ENCODE peak calls at places on chromosomes 16 and 17, in six cellular contexts. One of them, this sample, is unnamed.

GRCh38 chr17:50661795-50662391 is 27.2 kb downstream of the ABCC3 start:
- DNase-seq in IMR-90: peak; percentile 93
- DNase-seq in AG04450: peak; percentile 64
- DNase-seq in adrenal gland: peak; percentile 81
- DNase-seq in cardiac muscle cell: peak; percentile 84
- DNase-seq in mammary epithelial cell: peak; percentile 93
- DNase-seq in this sample: peak; percentile 34

GRCh38 chr17:73045722-73046121 is 46.8 kb downstream of the SLC39A11 start:
- DNase-seq in IMR-90: no peak
- DNase-seq in AG04450: no peak
- DNase-seq in adrenal gland: no peak
- DNase-seq in cardiac muscle cell: no peak
- DNase-seq in mammary epithelial cell: no peak
- DNase-seq in this sample: no peak

GRCh38 chr16:76190059-76190458 is 87.1 kb upstream of the CNTNAP4 start:
- DNase-seq in IMR-90: no peak
- DNase-seq in AG04450: no peak
- DNase-seq in adrenal gland: no peak
- DNase-seq in cardiac muscle cell: no peak
- DNase-seq in mammary epithelial cell: no peak
- DNase-seq in this sample: no peak

GRCh38 chr17:78010759-78011158 is 52.3 kb downstream of the TNRC6C start:
- DNase-seq in IMR-90: no peak
- DNase-seq in AG04450: no peak
- DNase-seq in adrenal gland: no peak
- DNase-seq in cardiac muscle cell: no peak
- DNase-seq in mammary epithelial cell: no peak
- DNase-seq in this sample: no peak

GRCh38 chr16:72588554-72588953 is 416.6 kb upstream of the PMFBP1 start:
- DNase-seq in IMR-90: peak; percentile 1
- DNase-seq in AG04450: no peak
- DNase-seq in adrenal gland: no peak
- DNase-seq in cardiac muscle cell: no peak
- DNase-seq in mammary epithelial cell: no peak
- DNase-seq in this sample: no peak

GRCh38 chr16:57141822-57142631 is 43.8 kb downstream of the PSME3IP1 start:
- DNase-seq in IMR-90: no peak
- DNase-seq in AG04450: no peak
- DNase-seq in adrenal gland: no peak
- DNase-seq in cardiac muscle cell: no peak
- DNase-seq in mammary epithelial cell: no peak
- DNase-seq in this sample: no peak

GRCh38 chr17:73652886-73653480 is 8.7 kb upstream of the SDK2 start:
- DNase-seq in IMR-90: no peak
- DNase-seq in AG04450: no peak
- DNase-seq in adrenal gland: no peak
- DNase-seq in cardiac muscle cell: no peak
- DNase-seq in mammary epithelial cell: no peak
- DNase-seq in this sample: no peak

GRCh38 chr17:64778367-64779290 is 116.5 kb upstream of the SMURF2 start:
- DNase-seq in IMR-90: no peak
- DNase-seq in AG04450: no peak
- DNase-seq in adrenal gland: no peak
- DNase-seq in cardiac muscle cell: peak; percentile 24
- DNase-seq in mammary epithelial cell: no peak
- DNase-seq in this sample: peak; percentile 33

GRCh38 chr16:29674188-29674587 is 4.8 kb upstream of the QPRT start:
- DNase-seq in IMR-90: peak; percentile 40
- DNase-seq in AG04450: no peak
- DNase-seq in adrenal gland: peak; percentile 49
- DNase-seq in cardiac muscle cell: peak; percentile 88
- DNase-seq in mammary epithelial cell: no peak
- DNase-seq in this sample: peak; percentile 94

GRCh38 chr16:46689492-46690280 is at the start of gene ORC6:
- DNase-seq in IMR-90: peak; percentile 95
- DNase-seq in AG04450: peak; percentile 89
- DNase-seq in adrenal gland: peak; percentile 97
- DNase-seq in cardiac muscle cell: peak; percentile 98
- DNase-seq in mammary epithelial cell: peak; percentile 95
- DNase-seq in this sample: peak; percentile 100

GRCh38 chr16:46688101-46688656 is 799 bp downstream of the VPS35 start:
- DNase-seq in IMR-90: peak; percentile 20
- DNase-seq in AG04450: no peak
- DNase-seq in adrenal gland: no peak
- DNase-seq in cardiac muscle cell: peak; percentile 30
- DNase-seq in mammary epithelial cell: peak; percentile 76
- DNase-seq in this sample: peak; percentile 55

GRCh38 chr16:46688657-46689491 is at the start of gene VPS35:
- DNase-seq in IMR-90: peak; percentile 98
- DNase-seq in AG04450: peak; percentile 97
- DNase-seq in adrenal gland: peak; percentile 100
- DNase-seq in cardiac muscle cell: peak; percentile 99
- DNase-seq in mammary epithelial cell: peak; percentile 98
- DNase-seq in this sample: peak; percentile 100

GRCh38 chr16:46691720-46692119 is 2.3 kb downstream of the ORC6 start:
- DNase-seq in IMR-90: peak; percentile 24
- DNase-seq in AG04450: no peak
- DNase-seq in adrenal gland: no peak
- DNase-seq in cardiac muscle cell: peak; percentile 55
- DNase-seq in mammary epithelial cell: no peak
- DNase-seq in this sample: no peak

GRCh38 chr16:46690281-46691178 is 1.1 kb downstream of the ORC6 start:
- DNase-seq in IMR-90: peak; percentile 40
- DNase-seq in AG04450: no peak
- DNase-seq in adrenal gland: no peak
- DNase-seq in cardiac muscle cell: peak; percentile 51
- DNase-seq in mammary epithelial cell: no peak
- DNase-seq in this sample: peak; percentile 62
- TF ChIP-seq CTCF in IMR-90: no peak
- TF ChIP-seq CTCF in AG04450: no peak
- TF ChIP-seq CTCF in adrenal gland: no peak
- TF ChIP-seq CTCF in cardiac muscle cell: no peak
- TF ChIP-seq CTCF in mammary epithelial cell: no peak
- TF ChIP-seq CTCF in this sample: no peak

DNA sequence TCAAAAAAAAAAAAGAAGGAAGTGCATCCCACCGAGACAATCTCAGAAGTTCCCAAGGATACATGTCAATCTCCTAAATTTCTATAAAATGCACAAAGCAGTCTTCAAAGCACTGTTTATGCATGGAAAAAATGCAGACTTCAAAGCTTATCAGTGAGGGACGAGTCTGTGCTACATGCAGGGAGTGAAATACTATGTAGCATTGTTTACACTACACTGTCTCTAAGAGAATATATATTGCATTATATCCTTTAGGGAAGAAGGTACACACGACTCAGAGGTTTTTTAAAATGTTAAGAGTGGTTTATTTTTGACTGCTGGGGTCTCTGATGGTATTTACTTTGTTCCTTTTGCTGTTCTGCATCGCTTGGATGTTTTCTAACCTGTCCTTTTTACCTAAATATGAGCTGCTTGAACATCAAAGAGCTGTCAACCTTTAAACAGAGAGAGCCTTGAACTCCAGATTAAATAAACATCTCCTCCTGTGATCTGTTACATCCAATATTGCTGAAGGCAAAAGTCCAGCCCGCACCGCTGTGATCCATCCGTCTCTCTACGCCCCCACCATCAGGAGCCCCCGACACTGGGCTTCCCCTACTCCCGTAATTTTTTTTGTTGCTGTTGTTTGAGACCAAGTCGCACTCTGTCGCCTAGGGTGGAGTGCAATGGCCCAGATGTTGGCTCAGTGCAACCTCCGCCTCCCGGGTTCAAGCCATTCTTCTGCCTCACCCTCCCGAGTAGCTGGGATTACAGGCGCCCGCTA is 1.4 kb downstream of the FBXO31 start:
- DNase-seq in IMR-90: no peak
- DNase-seq in AG04450: no peak
- DNase-seq in adrenal gland: no peak
- DNase-seq in cardiac muscle cell: no peak
- DNase-seq in mammary epithelial cell: no peak
- DNase-seq in this sample: no peak
- H3K27ac ChIP-seq in IMR-90: peak overlapping the region; percentile 72
- H3K27ac ChIP-seq in AG04450: no peak overlapping the region
- H3K27ac ChIP-seq in adrenal gland: peak overlapping the region; percentile 96
- H3K27ac ChIP-seq in cardiac muscle cell: peak overlapping the region; percentile 77
- H3K27ac ChIP-seq in mammary epithelial cell: peak overlapping the region; percentile 67
- H3K27ac ChIP-seq in this sample: peak overlapping the region; percentile 90

GRCh38 chr16:89490386-89491237 is at the start of gene ANKRD11:
- DNase-seq in IMR-90: peak; percentile 100
- DNase-seq in AG04450: peak; percentile 99
- DNase-seq in adrenal gland: peak; percentile 98
- DNase-seq in cardiac muscle cell: peak; percentile 100
- DNase-seq in mammary epithelial cell: peak; percentile 100
- DNase-seq in this sample: peak; percentile 99

GRCh38 chr16:89491974-89492687 is 1.8 kb upstream of the ANKRD11 start:
- DNase-seq in IMR-90: no peak
- DNase-seq in AG04450: no peak
- DNase-seq in adrenal gland: no peak
- DNase-seq in cardiac muscle cell: no peak
- DNase-seq in mammary epithelial cell: no peak
- DNase-seq in this sample: no peak

GRCh38 chr16:89489040-89489721 is 1.2 kb downstream of the ANKRD11 start:
- DNase-seq in IMR-90: peak; percentile 96
- DNase-seq in AG04450: peak; percentile 85
- DNase-seq in adrenal gland: peak; percentile 79
- DNase-seq in cardiac muscle cell: peak; percentile 98
- DNase-seq in mammary epithelial cell: peak; percentile 90
- DNase-seq in this sample: peak; percentile 89

GRCh38 chr16:89489731-89490385 is 503 bp downstream of the ANKRD11 start:
- DNase-seq in IMR-90: no peak
- DNase-seq in AG04450: no peak
- DNase-seq in adrenal gland: peak; percentile 42
- DNase-seq in cardiac muscle cell: no peak
- DNase-seq in mammary epithelial cell: no peak
- DNase-seq in this sample: no peak

GRCh38 chr16:89491238-89491869 is 993 bp upstream of the ANKRD11 start:
- DNase-seq in IMR-90: no peak
- DNase-seq in AG04450: no peak
- DNase-seq in adrenal gland: no peak
- DNase-seq in cardiac muscle cell: peak; percentile 40
- DNase-seq in mammary epithelial cell: no peak
- DNase-seq in this sample: no peak
- TF ChIP-seq CTCF in IMR-90: no peak
- TF ChIP-seq CTCF in AG04450: peak; percentile 29
- TF ChIP-seq CTCF in adrenal gland: peak; percentile 20
- TF ChIP-seq CTCF in cardiac muscle cell: peak; percentile 12
- TF ChIP-seq CTCF in mammary epithelial cell: peak; percentile 14
- TF ChIP-seq CTCF in this sample: peak; percentile 33

DNA sequence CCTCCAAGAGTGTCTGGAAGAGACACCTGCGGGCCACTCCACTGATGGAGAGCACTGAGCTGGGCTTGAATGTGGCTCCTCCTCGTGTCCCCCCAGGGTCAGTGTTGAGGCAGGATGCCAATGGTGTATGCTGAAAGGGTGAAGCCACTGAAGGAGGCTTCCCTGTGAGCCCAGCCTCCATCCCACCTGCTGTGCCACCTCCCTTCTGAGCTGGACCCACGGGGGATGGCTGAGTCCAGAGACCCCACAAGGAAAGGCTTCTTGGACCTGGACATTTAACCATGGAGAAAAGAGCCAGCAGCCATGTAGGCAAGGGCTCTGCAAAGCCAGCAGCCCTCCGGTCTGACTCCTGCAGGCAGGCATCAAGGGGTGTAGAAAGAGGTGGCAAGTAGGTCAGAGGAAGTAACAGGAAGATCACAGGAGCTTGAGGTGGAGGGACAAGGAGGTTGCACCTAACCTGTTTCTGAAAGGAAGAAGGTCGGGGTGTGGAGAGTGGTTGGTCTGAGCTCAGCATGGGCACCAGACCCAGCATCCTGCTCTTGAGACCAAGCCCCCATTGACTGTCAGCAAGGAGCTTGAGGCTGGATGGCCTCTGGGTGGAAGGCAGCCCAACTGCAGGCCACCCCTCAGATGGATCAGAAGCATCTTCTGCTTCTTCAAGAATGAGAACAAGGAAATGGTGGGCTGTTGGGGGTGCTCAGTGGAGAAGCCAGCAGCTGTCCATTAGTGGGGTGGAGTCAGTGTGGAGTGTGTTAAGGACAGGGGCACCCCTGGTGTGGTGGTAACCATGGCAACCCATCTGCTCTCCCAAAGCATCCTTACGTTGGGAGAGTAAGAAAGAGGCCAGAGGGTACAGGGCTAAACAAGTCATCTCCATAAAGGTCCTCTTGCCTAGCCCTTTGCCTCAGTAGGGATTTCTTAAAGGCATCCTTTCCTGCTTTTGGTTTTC is 80.7 kb downstream of the PLD6 start:
- DNase-seq in IMR-90: no peak
- DNase-seq in AG04450: no peak
- DNase-seq in adrenal gland: no peak
- DNase-seq in cardiac muscle cell: no peak
- DNase-seq in mammary epithelial cell: no peak
- DNase-seq in this sample: no peak
- H3K27ac ChIP-seq in IMR-90: no peak overlapping the region
- H3K27ac ChIP-seq in AG04450: no peak overlapping the region
- H3K27ac ChIP-seq in adrenal gland: peak overlapping the region; percentile 5
- H3K27ac ChIP-seq in cardiac muscle cell: peak overlapping the region; percentile 45
- H3K27ac ChIP-seq in mammary epithelial cell: no peak overlapping the region
- H3K27ac ChIP-seq in this sample: no peak overlapping the region